ENCODE peak calls at places on chromosomes 11 and 22, in four cellular contexts. One of them, this sample, is unnamed.

GRCh38 chr22:37911273-37911672 is 5.2 kb downstream of the MICALL1 start:
- DNase-seq in SK-N-SH: no peak
- DNase-seq in GM12878: no peak
- DNase-seq in HepG2: no peak
- DNase-seq in this sample: no peak

GRCh38 chr22:48778308-48779195 is 1049.1 kb downstream of the BRD1 start:
- DNase-seq in GM12878: no peak
- DNase-seq in HepG2: no peak
- DNase-seq in SK-N-SH: no peak
- DNase-seq in this sample: no peak

GRCh38 chr11:76524461-76524860 is 79.6 kb downstream of the EMSY start:
- DNase-seq in SK-N-SH: no peak
- DNase-seq in HepG2: peak
- DNase-seq in GM12878: no peak
- DNase-seq in this sample: no peak

GRCh38 chr11:87597696-87598095 is 560.0 kb downstream of the TMEM135 start:
- DNase-seq in SK-N-SH: no peak
- DNase-seq in HepG2: no peak
- DNase-seq in GM12878: no peak
- DNase-seq in this sample: no peak

GRCh38 chr11:72584293-72584921 is 89.8 kb downstream of the PDE2A start:
- DNase-seq in GM12878: no peak
- DNase-seq in HepG2: no peak
- DNase-seq in SK-N-SH: no peak
- DNase-seq in this sample: no peak

GRCh38 chr22:29704528-29705285 is 15.1 kb upstream of the CABP7 start:
- DNase-seq in HepG2: peak
- DNase-seq in GM12878: no peak
- DNase-seq in SK-N-SH: peak
- DNase-seq in this sample: no peak

GRCh38 chr11:129416080-129416820 is 40.6 kb downstream of the BARX2 start:
- DNase-seq in GM12878: no peak
- DNase-seq in HepG2: no peak
- DNase-seq in SK-N-SH: no peak
- DNase-seq in this sample: no peak

GRCh38 chr11:19849947-19850593 is 137.4 kb downstream of the NAV2 start:
- DNase-seq in SK-N-SH: no peak
- DNase-seq in GM12878: no peak
- DNase-seq in HepG2: no peak
- DNase-seq in this sample: no peak

GRCh38 chr22:27485842-27486241 is 315.7 kb downstream of the MN1 start:
- DNase-seq in SK-N-SH: no peak
- DNase-seq in GM12878: no peak
- DNase-seq in HepG2: no peak
- DNase-seq in this sample: no peak

GRCh38 chr11:66692871-66693331 is 15.2 kb upstream of the RBM4B start:
- DNase-seq in HepG2: no peak
- DNase-seq in SK-N-SH: peak
- DNase-seq in GM12878: no peak
- DNase-seq in this sample: no peak

GRCh38 chr11:127733552-127733951 is 733.0 kb upstream of the KIRREL3 start:
- DNase-seq in SK-N-SH: peak
- DNase-seq in HepG2: no peak
- DNase-seq in GM12878: no peak
- DNase-seq in this sample: no peak

GRCh38 chr11:108906826-108907225 is 242.0 kb downstream of the DDX10 start:
- DNase-seq in SK-N-SH: no peak
- DNase-seq in GM12878: no peak
- DNase-seq in HepG2: no peak
- DNase-seq in this sample: no peak

GRCh38 chr22:43845981-43846380 is 16.3 kb downstream of the SULT4A1 start:
- DNase-seq in HepG2: no peak
- DNase-seq in GM12878: no peak
- DNase-seq in SK-N-SH: no peak
- DNase-seq in this sample: no peak

GRCh38 chr22:45034821-45035220 is 25.0 kb upstream of the PHF21B start:
- DNase-seq in HepG2: no peak
- DNase-seq in GM12878: no peak
- DNase-seq in SK-N-SH: no peak
- DNase-seq in this sample: no peak

GRCh38 chr11:67118059-67118766 is 850 bp upstream of the KDM2A start:
- DNase-seq in SK-N-SH: peak
- DNase-seq in HepG2: no peak
- DNase-seq in GM12878: no peak
- DNase-seq in this sample: peak

GRCh38 chr11:23556163-23556750 is 696.0 kb upstream of the CCDC179 start:
- DNase-seq in GM12878: no peak
- DNase-seq in SK-N-SH: no peak
- DNase-seq in HepG2: no peak
- DNase-seq in this sample: no peak

GRCh38 chr22:37189011-37189466 is 992 bp upstream of the C1QTNF6 start:
- DNase-seq in GM12878: no peak
- DNase-seq in SK-N-SH: no peak
- DNase-seq in HepG2: no peak
- DNase-seq in this sample: no peak

GRCh38 chr11:108154591-108154990 is 33.2 kb downstream of the ACAT1 start:
- DNase-seq in GM12878: no peak
- DNase-seq in HepG2: no peak
- DNase-seq in SK-N-SH: no peak
- DNase-seq in this sample: no peak

GRCh38 chr11:35135222-35135621 is 3.7 kb upstream of the CD44 start:
- DNase-seq in HepG2: no peak
- DNase-seq in SK-N-SH: no peak
- DNase-seq in GM12878: no peak
- DNase-seq in this sample: no peak

GRCh38 chr22:34814260-34814659 is 251.7 kb upstream of the ISX start:
- DNase-seq in HepG2: peak
- DNase-seq in GM12878: no peak
- DNase-seq in SK-N-SH: no peak
- DNase-seq in this sample: no peak

GRCh38 chr22:32618461-32619140 is 144.0 kb downstream of the FBXO7 start:
- DNase-seq in GM12878: no peak
- DNase-seq in SK-N-SH: no peak
- DNase-seq in HepG2: no peak
- DNase-seq in this sample: no peak

GRCh38 chr11:83566948-83567347 is 280.8 kb upstream of the CCDC90B start:
- DNase-seq in HepG2: no peak
- DNase-seq in GM12878: no peak
- DNase-seq in SK-N-SH: no peak
- DNase-seq in this sample: no peak

GRCh38 chr11:86313793-86314192 is 11.8 kb downstream of the HIKESHI start:
- DNase-seq in GM12878: no peak
- DNase-seq in HepG2: no peak
- DNase-seq in SK-N-SH: no peak
- DNase-seq in this sample: no peak

GRCh38 chr11:86395061-86395551 is 20.4 kb downstream of the CCDC81 start:
- DNase-seq in HepG2: no peak
- DNase-seq in GM12878: no peak
- DNase-seq in SK-N-SH: no peak
- DNase-seq in this sample: peak

GRCh38 chr11:108092134-108092533 is 29.2 kb upstream of the ACAT1 start:
- DNase-seq in SK-N-SH: no peak
- DNase-seq in GM12878: no peak
- DNase-seq in HepG2: no peak
- DNase-seq in this sample: no peak

GRCh38 chr11:70068950-70069349 is 9.2 kb upstream of the ANO1 start:
- DNase-seq in SK-N-SH: peak
- DNase-seq in GM12878: no peak
- DNase-seq in HepG2: no peak
- DNase-seq in this sample: no peak

GRCh38 chr11:74318241-74318932 is 6.9 kb upstream of the P4HA3 start:
- DNase-seq in HepG2: no peak
- DNase-seq in SK-N-SH: no peak
- DNase-seq in GM12878: no peak
- DNase-seq in this sample: no peak

GRCh38 chr11:1480555-1481482 is 5.8 kb downstream of the MOB2 start:
- DNase-seq in HepG2: no peak
- DNase-seq in GM12878: no peak
- DNase-seq in SK-N-SH: no peak
- DNase-seq in this sample: no peak

GRCh38 chr11:68813778-68814177 is 27.9 kb downstream of the CPT1A start:
- DNase-seq in HepG2: no peak
- DNase-seq in SK-N-SH: no peak
- DNase-seq in GM12878: no peak
- DNase-seq in this sample: no peak

GRCh38 chr11:68816917-68817419 is 24.7 kb downstream of the CPT1A start:
- DNase-seq in SK-N-SH: no peak
- DNase-seq in HepG2: no peak
- DNase-seq in GM12878: no peak
- DNase-seq in this sample: no peak

GRCh38 chr11:68817554-68817953 is 24.2 kb downstream of the CPT1A start:
- DNase-seq in SK-N-SH: no peak
- DNase-seq in HepG2: no peak
- DNase-seq in GM12878: no peak
- DNase-seq in this sample: peak

GRCh38 chr11:68818181-68818580 is 23.5 kb downstream of the CPT1A start:
- DNase-seq in HepG2: no peak
- DNase-seq in SK-N-SH: no peak
- DNase-seq in GM12878: no peak
- DNase-seq in this sample: no peak

GRCh38 chr11:68816251-68816776 is 25.4 kb downstream of the CPT1A start:
- DNase-seq in SK-N-SH: no peak
- DNase-seq in GM12878: no peak
- DNase-seq in HepG2: no peak
- DNase-seq in this sample: no peak
- TF ChIP-seq TAF1 in SK-N-SH: no peak
- TF ChIP-seq TAF1 in GM12878: no peak
- TF ChIP-seq TAF1 in HepG2: no peak
- TF ChIP-seq TAF1 in this sample: no peak

DNA sequence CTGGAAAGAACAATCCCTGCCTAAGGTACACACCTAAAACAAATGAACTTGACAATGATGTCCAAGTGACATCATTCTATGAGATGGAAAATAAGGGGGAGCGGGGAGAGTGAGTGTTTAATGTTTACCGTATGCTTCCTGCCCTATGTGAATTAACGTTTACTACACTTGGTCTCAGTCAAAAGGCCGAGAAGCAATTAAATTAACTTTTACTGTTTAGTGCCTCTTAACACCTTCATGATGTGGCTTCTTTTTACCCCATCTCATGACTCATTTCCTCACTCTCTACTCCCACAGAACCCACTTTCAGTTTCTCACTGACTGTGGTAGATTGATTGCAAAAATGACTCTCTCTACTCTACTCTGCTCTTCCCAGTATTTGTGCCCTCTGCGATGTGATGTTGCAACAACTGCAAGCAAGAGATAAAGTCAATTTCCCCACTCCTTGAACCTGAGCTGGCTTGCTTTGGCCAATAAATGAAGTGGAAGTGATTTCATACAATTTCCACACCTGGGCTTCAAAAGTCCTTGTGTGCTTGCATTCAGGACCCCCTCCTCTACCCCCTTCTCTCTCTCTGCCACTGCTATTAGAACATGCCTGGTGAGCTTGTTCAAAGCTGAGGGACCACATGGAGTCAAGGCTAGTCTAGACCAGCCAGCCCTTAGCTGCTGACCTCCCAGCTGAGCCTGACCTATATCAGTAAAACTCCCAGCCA is 11.6 kb upstream of the ALKBH3 start:
- DNase-seq in SK-N-SH: no peak
- DNase-seq in GM12878: peak
- DNase-seq in HepG2: peak
- DNase-seq in this sample: peak
- TF ChIP-seq JUND in SK-N-SH: no peak
- TF ChIP-seq JUND in GM12878: peak
- TF ChIP-seq JUND in HepG2: no peak
- TF ChIP-seq JUND in this sample: peak

DNA sequence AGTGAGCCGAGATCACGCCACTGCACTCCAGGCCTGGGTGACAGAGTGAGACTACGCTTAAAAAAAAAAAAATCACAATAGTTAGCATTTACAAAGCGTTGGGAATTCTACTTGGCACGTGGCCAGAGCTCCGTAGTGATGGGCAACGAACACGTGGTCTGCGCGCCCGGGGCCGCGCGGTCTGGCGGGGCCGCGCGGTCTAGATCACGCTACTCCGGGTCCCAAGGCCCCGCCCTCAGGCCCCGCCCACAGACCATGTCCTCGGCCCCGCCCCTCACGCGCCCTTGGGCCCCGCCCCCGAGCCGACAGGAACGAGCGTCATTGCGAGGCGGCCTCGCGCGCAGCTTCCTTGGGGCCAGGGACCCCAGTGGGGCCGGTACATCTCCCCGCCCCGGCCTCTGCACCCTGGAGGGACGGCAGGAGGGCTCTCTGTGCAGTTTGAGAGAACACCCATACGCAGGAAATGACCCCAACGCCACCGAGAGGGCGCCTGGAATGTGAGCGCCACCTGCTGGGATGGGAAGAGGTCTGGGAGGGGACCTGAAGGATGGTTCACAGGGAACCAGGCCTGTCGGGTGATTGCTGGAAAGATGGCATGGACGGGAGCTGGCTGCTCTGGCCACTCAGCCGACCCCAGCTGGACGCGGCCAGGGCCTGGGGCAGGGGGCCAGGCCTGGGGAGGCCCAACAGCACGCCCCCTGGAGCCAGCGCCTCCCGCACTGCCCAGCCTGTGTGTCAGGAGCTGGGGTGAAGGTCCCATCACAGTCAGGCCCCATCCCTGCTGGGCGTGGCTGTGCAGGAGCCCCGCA is 2.0 kb upstream of the PTDSS2 start:
- DNase-seq in HepG2: peak
- DNase-seq in SK-N-SH: peak
- DNase-seq in GM12878: peak
- DNase-seq in this sample: peak
- TF ChIP-seq REST in HepG2: no peak
- TF ChIP-seq REST in SK-N-SH: no peak
- TF ChIP-seq REST in GM12878: no peak
- TF ChIP-seq REST in this sample: no peak

GRCh38 chr22:36103891-36104290 is 56.7 kb downstream of the APOL3 start:
- DNase-seq in SK-N-SH: no peak
- DNase-seq in GM12878: no peak
- DNase-seq in HepG2: no peak
- DNase-seq in this sample: no peak

GRCh38 chr22:36102995-36103394 is 57.6 kb downstream of the APOL3 start:
- DNase-seq in HepG2: no peak
- DNase-seq in GM12878: peak
- DNase-seq in SK-N-SH: no peak
- DNase-seq in this sample: no peak

GRCh38 chr22:36104435-36104834 is 56.1 kb downstream of the APOL3 start:
- DNase-seq in GM12878: no peak
- DNase-seq in SK-N-SH: no peak
- DNase-seq in HepG2: no peak
- DNase-seq in this sample: peak

GRCh38 chr22:36106910-36107309 is 53.6 kb downstream of the APOL3 start:
- DNase-seq in GM12878: no peak
- DNase-seq in SK-N-SH: no peak
- DNase-seq in HepG2: no peak
- DNase-seq in this sample: no peak

DNA sequence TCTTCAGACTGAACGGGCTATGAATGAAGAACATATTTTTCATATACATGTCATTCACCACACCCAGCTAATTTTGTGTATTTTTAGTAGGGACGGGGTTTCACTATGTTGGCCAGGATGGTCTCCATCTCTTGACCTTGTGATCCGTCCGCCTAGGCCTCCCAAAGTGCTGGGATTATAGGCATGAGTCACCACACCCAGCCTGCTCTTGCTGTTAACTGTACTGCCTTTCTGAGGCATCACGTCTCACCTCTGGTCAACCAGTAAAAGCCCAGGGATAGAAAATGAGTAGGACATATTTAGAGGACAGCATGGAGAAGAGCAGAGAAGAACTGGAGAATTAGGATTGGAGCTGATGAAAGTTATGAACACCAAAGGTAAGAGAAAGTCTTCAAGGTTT is 55.6 kb downstream of the APOL3 start:
- DNase-seq in GM12878: no peak
- DNase-seq in HepG2: no peak
- DNase-seq in SK-N-SH: no peak
- DNase-seq in this sample: no peak
- TF ChIP-seq TAF1 in GM12878: no peak
- TF ChIP-seq TAF1 in HepG2: no peak
- TF ChIP-seq TAF1 in SK-N-SH: no peak
- TF ChIP-seq TAF1 in this sample: no peak